ENCODE peak calls at places on chromosomes 11 and 22, in eight cellular contexts. G, N, J, K, F, S, H and V are unnamed samples.

GRCh38 chr22:50610041-50610451 is 9.5 kb downstream of the MAPK8IP2 start:
- DNase-seq in N (no peak), G (no peak), F (no peak), H (no peak), S (no peak), K (no peak), J (no peak), V (no peak)

GRCh38 chr11:13942908-13943505 is 19.5 kb upstream of the SPON1 start:
- DNase-seq in J (no peak), H (no peak), S (no peak), F (no peak), K (no peak), N (peak; percentile 72), G (no peak), V (no peak)

GRCh38 chr11:71221201-71221600 is 31.2 kb downstream of the SHANK2 start:
- DNase-seq in K (no peak), J (no peak), N (no peak), G (peak; percentile 35), S (no peak), H (no peak), F (no peak), V (peak; percentile 11)

GRCh38 chr11:14041040-14041439 is 78.5 kb downstream of the SPON1 start:
- DNase-seq in G (no peak), H (no peak), N (no peak), F (no peak), K (no peak), J (peak; percentile 9), S (no peak), V (no peak)

GRCh38 chr11:2731285-2732125 is 31.7 kb upstream of the KCNQ1OT1 start:
- DNase-seq in K (peak; percentile 3), G (no peak), N (no peak), S (no peak), H (no peak), F (no peak), J (no peak), V (no peak)

GRCh38 chr11:66570117-66570825 is 1.9 kb upstream of the CTSF start:
- DNase-seq in G (no peak), K (no peak), N (no peak), S (no peak), J (no peak), F (no peak), H (no peak), V (no peak)

GRCh38 chr11:7490054-7490453 is 4.7 kb downstream of the OLFML1 start:
- DNase-seq in N (peak; percentile 60), J (no peak), H (no peak), K (no peak), S (no peak), G (no peak), F (peak; percentile 42), V (no peak)

GRCh38 chr11:108697872-108698473 is 33.1 kb downstream of the DDX10 start:
- DNase-seq in H (no peak), S (no peak), N (no peak), J (peak; percentile 39), K (no peak), G (no peak), F (peak; percentile 49), V (no peak)

GRCh38 chr11:60131943-60132342 is 43.5 kb downstream of the MS4A2 start:
- DNase-seq in N (no peak), H (no peak), G (no peak), J (no peak), S (no peak), F (no peak), K (no peak), V (no peak)

GRCh38 chr22:17907731-17908051 is 116.7 kb downstream of the MICAL3 start:
- DNase-seq in N (no peak), J (no peak), S (no peak), H (no peak), G (no peak), K (no peak), F (no peak), V (no peak)

GRCh38 chr22:22450343-22450839 is 58.2 kb downstream of the ZNF280B start:
- DNase-seq in G (peak; percentile 80), F (no peak), N (no peak), H (no peak), J (peak; percentile 20), K (no peak), S (no peak), V (no peak)

GRCh38 chr22:36081023-36081431 is 52.4 kb upstream of the RBFOX2 start:
- DNase-seq in F (no peak), G (no peak), J (no peak), S (no peak), N (no peak), K (no peak), H (no peak), V (no peak)

GRCh38 chr11:131691558-131692041 is 321.2 kb downstream of the NTM start:
- DNase-seq in S (no peak), F (no peak), N (no peak), G (no peak), J (peak; percentile 16), H (no peak), K (no peak), V (no peak)

GRCh38 chr11:115919341-115920086 is 415.3 kb upstream of the CADM1 start:
- DNase-seq in H (no peak), G (no peak), N (no peak), J (no peak), S (no peak), F (no peak), K (no peak), V (no peak)

GRCh38 chr22:40210814-40211213 is 33.1 kb downstream of the TNRC6B start:
- DNase-seq in S (no peak), G (no peak), F (no peak), H (no peak), K (no peak), J (no peak), N (no peak), V (no peak)

GRCh38 chr22:40213478-40213877 is 35.8 kb downstream of the TNRC6B start:
- DNase-seq in G (no peak), K (no peak), F (no peak), N (no peak), J (no peak), S (no peak), H (no peak), V (peak; percentile 17)

GRCh38 chr22:40209945-40210485 is 32.3 kb downstream of the TNRC6B start:
- DNase-seq in N (no peak), K (no peak), F (no peak), H (no peak), S (no peak), G (no peak), J (no peak), V (no peak)

GRCh38 chr22:40212126-40212525 is 34.4 kb downstream of the TNRC6B start:
- DNase-seq in G (no peak), N (no peak), F (no peak), S (no peak), H (no peak), K (no peak), J (no peak), V (peak; percentile 17)

GRCh38 chr22:40211481-40212052 is 33.8 kb downstream of the TNRC6B start:
- DNase-seq in F (no peak), J (no peak), N (no peak), S (no peak), K (no peak), H (no peak), G (no peak), V (no peak)
- H3K27ac ChIP-seq in F (no peak overlapping the region), J (no peak overlapping the region), N (no peak overlapping the region), S (no peak overlapping the region), K (peak overlapping the region; percentile 31), H (peak overlapping the region; percentile 6), G (peak overlapping the region; percentile 60), V (no peak overlapping the region)

DNA sequence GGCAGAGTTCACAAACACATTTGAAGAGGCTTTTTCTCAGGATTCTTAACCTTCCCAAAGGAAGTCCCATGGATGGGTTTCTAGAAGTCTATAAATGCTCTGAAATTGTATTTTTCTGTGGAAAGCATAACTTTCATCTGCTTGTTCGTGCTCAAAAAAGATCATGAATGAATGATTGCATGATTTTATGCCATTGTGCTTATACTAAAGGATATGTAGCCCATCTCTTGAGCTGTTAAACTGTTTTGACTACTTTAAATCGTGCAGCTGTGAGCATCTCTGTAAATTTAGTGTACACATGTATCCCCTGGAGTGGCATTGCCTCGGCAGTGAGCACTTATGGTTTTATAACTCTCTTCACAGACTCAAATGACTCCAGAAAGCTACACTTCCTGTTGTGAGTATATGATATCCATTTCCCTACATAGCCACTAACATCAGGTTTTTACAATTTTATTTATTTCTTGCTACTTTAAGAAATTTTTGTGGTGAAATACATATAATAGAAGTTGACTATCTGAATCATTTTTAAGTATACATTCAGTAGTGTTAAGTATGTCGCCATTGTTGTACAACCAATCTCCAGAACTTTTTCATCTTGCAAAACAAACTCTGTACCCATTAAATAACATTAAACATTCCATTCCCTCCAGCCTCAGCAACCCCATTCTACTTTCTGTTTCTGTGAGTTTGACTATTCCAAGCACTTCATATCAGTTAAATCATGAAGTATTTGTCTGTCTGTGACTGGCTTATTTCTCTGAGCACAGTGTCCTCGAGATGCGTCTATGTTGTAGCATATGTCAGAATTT is 8.0 kb downstream of the NEAT1 start:
- DNase-seq in K (no peak), N (no peak), S (peak; percentile 50), G (no peak), J (no peak), F (no peak), H (no peak), V (peak; percentile 45)
- H3K4me3 ChIP-seq in K (no peak overlapping the region), N (no peak overlapping the region), S (peak overlapping the region; percentile 95), G (peak overlapping the region; percentile 87), J (no peak overlapping the region), F (peak overlapping the region; percentile 12), H (peak overlapping the region; percentile 86), V (peak overlapping the region; percentile 90)

GRCh38 chr22:25628494-25628893 is 64.0 kb downstream of the GRK3 start:
- DNase-seq in H (no peak), S (no peak), K (no peak), G (no peak), N (no peak), F (no peak), J (no peak), V (no peak)

GRCh38 chr22:25623851-25624250 is 59.4 kb downstream of the GRK3 start:
- DNase-seq in N (no peak), J (no peak), G (no peak), F (no peak), S (no peak), H (no peak), K (no peak), V (no peak)

GRCh38 chr22:25624486-25624885 is 60.0 kb downstream of the GRK3 start:
- DNase-seq in F (no peak), K (no peak), G (no peak), J (no peak), N (no peak), H (no peak), S (no peak), V (no peak)

GRCh38 chr22:25627271-25627848 is 62.9 kb downstream of the GRK3 start:
- DNase-seq in F (no peak), S (no peak), J (no peak), K (no peak), G (no peak), N (no peak), H (no peak), V (no peak)

GRCh38 chr22:25626146-25626992 is 61.9 kb downstream of the GRK3 start:
- DNase-seq in F (no peak), H (no peak), K (no peak), J (no peak), G (no peak), S (no peak), N (no peak), V (no peak)
- TF ChIP-seq CTCF in F (no peak), H (no peak), K (no peak), J (no peak), G (no peak), S (no peak), N (no peak), V (no peak)

DNA sequence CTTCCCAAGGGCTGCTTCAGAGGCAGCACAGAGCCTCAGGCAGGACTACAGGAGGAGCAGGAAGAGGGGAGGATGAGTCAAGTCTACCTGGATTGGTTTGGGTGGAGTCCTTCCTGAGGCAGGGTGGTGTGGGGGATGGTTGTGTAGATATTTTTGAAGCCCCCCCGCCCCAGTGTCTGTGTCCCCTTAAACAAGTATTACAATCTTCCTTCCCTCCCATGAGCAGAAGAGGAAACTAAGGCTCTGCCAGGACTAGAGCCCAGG is 34.7 kb upstream of the FCHSD2 start:
- DNase-seq in H (no peak), F (no peak), J (no peak), N (no peak), S (no peak), G (no peak), K (no peak), V (no peak)
- H3K27ac ChIP-seq in H (peak overlapping the region; percentile 50), F (no peak overlapping the region), J (no peak overlapping the region), N (no peak overlapping the region), S (peak overlapping the region; percentile 86), G (peak overlapping the region; percentile 73), K (peak overlapping the region; percentile 87), V (peak overlapping the region; percentile 90)